ENCODE peak calls at places on chromosomes 16 and 17, in seven cellular contexts. G is HFF-Myc; K is IMR-90; U is GM23248; N is AG10803; V is CD8-positive, alpha-beta T cell; I is A549. D is an unnamed sample.

GRCh38 chr17:21510686-21511367 is 134.7 kb downstream of the KCNJ12 start:
- DNase-seq in G (no peak), K (no peak), U (no peak), N (no peak), V (no peak), I (no peak), D (no peak)

GRCh38 chr16:3214904-3215600 is 19.9 kb downstream of the ZNF200 start:
- DNase-seq in G (no peak), K (no peak), U (no peak), N (no peak), V (peak), I (no peak), D (no peak)

GRCh38 chr17:81608082-81608481 is 28.8 kb downstream of the NPLOC4 start:
- DNase-seq in G (no peak), K (peak), U (peak), N (no peak), V (no peak), I (no peak), D (no peak)

GRCh38 chr16:28543072-28543471 is 4.3 kb upstream of the NUPR1 start:
- DNase-seq in G (no peak), K (no peak), U (no peak), N (no peak), V (no peak), I (no peak), D (no peak)

GRCh38 chr16:27102701-27103575 is 36.2 kb downstream of the C16orf82 start:
- DNase-seq in G (no peak), K (no peak), U (no peak), N (no peak), V (no peak), I (no peak), D (no peak)

GRCh38 chr16:82280867-82281266 is 110.8 kb upstream of the MPHOSPH6 start:
- DNase-seq in G (no peak), K (no peak), U (no peak), N (no peak), V (no peak), I (no peak), D (no peak)

GRCh38 chr16:31483081-31483480 is at the start of gene SLC5A2:
- DNase-seq in G (no peak), K (no peak), U (no peak), N (no peak), V (no peak), I (no peak), D (no peak)

GRCh38 chr17:81484195-81484979 is 28.2 kb downstream of the ACTG1 start:
- DNase-seq in G (no peak), K (peak), U (peak), N (peak), V (peak), I (peak), D (peak)

GRCh38 chr16:87956169-87956770 is 5.0 kb downstream of the BANP start:
- DNase-seq in G (no peak), K (peak), U (peak), N (peak), V (peak), I (no peak), D (peak)

GRCh38 chr17:50036455-50037320 is 19.2 kb upstream of the ITGA3 start:
- DNase-seq in G (no peak), K (no peak), U (no peak), N (no peak), V (no peak), I (no peak), D (no peak)

GRCh38 chr16:75288596-75289120 is 37.2 kb upstream of the BCAR1 start:
- DNase-seq in G (no peak), K (no peak), U (no peak), N (no peak), V (peak), I (no peak), D (no peak)

GRCh38 chr17:7328009-7328408 is 1.1 kb downstream of the NEURL4 start:
- DNase-seq in G (no peak), K (no peak), U (no peak), N (no peak), V (no peak), I (no peak), D (no peak)
- H3K4me3 ChIP-seq in G (peak), K (no peak), U (peak), N (peak), V (no peak), I (peak), D (peak)

DNA sequence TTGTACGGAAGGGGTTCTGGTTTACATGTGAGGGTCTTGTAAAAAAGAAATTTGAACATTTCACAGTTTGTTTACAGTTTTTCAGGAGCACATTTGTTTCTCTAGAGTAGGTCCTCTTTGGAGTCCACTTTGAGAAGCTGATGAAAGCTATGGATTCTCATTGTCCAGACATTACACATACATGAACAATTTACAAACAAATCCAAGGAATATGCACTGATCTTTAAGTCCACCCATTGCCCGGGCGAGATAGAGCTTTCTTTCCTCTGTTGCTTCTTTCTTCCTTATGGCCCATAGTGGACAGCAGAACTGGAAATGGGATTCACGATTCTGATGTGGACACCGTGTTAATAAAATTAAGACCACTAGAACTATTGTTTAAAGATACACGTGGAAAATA is 1.9 kb downstream of the DCAF7 start:
- DNase-seq in G (no peak), K (peak), U (peak), N (peak), V (no peak), I (no peak), D (peak)
- H3K4me3 ChIP-seq in G (peak), K (peak), U (peak), N (peak), V (peak), I (peak), D (peak)

GRCh38 chr16:80287674-80288073 is 253.1 kb upstream of the DYNLRB2 start:
- DNase-seq in G (no peak), K (no peak), U (no peak), N (no peak), V (no peak), I (no peak), D (no peak)
- H3K4me3 ChIP-seq in G (no peak), K (no peak), U (no peak), N (no peak), V (no peak), I (no peak), D (no peak)

GRCh38 chr16:4505356-4506153 is 29.4 kb downstream of the HMOX2 start:
- DNase-seq in G (no peak), K (no peak), U (no peak), N (no peak), V (peak), I (no peak), D (no peak)
- H3K4me3 ChIP-seq in G (no peak), K (no peak), U (no peak), N (no peak), V (peak), I (no peak), D (no peak)

D was measured in fibroblast of the aortic adventitia.